ENCODE peak calls at places on chromosomes 12 and 14, in four cellular contexts. J, S, B and P are unnamed samples.

GRCh38 chr12:88339966-88340365 is 197.9 kb downstream of the TMTC3 start:
- DNase-seq in J (no peak), S (no peak), B (no peak), P (no peak)

GRCh38 chr14:45135659-45136314 is at the start of gene FANCM:
- DNase-seq in J (peak; percentile 92), S (peak; percentile 95), B (peak; percentile 95), P (peak; percentile 98)

GRCh38 chr14:103871596-103872480 is 24.5 kb upstream of the PPP1R13B start:
- DNase-seq in J (no peak), S (peak; percentile 63), B (no peak), P (no peak)

GRCh38 chr12:674272-674781 is 11.1 kb upstream of the NINJ2 start:
- DNase-seq in J (no peak), S (peak; percentile 31), B (no peak), P (no peak)

GRCh38 chr14:69945905-69946304 is 66.7 kb downstream of the SMOC1 start:
- DNase-seq in J (no peak), S (no peak), B (no peak), P (no peak)

GRCh38 chr12:749871-750270 is 2.5 kb upstream of the WNK1 start:
- DNase-seq in J (no peak), S (peak; percentile 12), B (no peak), P (no peak)

GRCh38 chr14:65346895-65347294 is 65.6 kb upstream of the FUT8 start:
- DNase-seq in J (no peak), S (peak; percentile 45), B (no peak), P (no peak)

GRCh38 chr12:98533723-98534251 is 18.4 kb downstream of the TMPO start:
- DNase-seq in J (no peak), S (peak; percentile 20), B (peak; percentile 27), P (no peak)

GRCh38 chr12:99261256-99261655 is 386.3 kb upstream of the GARIN6 start:
- DNase-seq in J (no peak), S (no peak), B (no peak), P (no peak)

GRCh38 chr14:67721851-67722250 is 20.2 kb downstream of the RDH12 start:
- DNase-seq in J (no peak), S (no peak), B (no peak), P (no peak)

GRCh38 chr12:52162971-52163370 is 28.8 kb downstream of the KRT80 start:
- DNase-seq in J (no peak), S (no peak), B (no peak), P (no peak)

GRCh38 chr12:52166672-52167071 is 25.1 kb downstream of the KRT80 start:
- DNase-seq in J (no peak), S (no peak), B (no peak), P (no peak)

GRCh38 chr12:52165096-52165855 is 26.5 kb downstream of the KRT80 start:
- DNase-seq in J (no peak), S (no peak), B (no peak), P (no peak)

GRCh38 chr12:52167578-52167977 is 24.2 kb downstream of the KRT80 start:
- DNase-seq in J (no peak), S (no peak), B (no peak), P (no peak)

DNA sequence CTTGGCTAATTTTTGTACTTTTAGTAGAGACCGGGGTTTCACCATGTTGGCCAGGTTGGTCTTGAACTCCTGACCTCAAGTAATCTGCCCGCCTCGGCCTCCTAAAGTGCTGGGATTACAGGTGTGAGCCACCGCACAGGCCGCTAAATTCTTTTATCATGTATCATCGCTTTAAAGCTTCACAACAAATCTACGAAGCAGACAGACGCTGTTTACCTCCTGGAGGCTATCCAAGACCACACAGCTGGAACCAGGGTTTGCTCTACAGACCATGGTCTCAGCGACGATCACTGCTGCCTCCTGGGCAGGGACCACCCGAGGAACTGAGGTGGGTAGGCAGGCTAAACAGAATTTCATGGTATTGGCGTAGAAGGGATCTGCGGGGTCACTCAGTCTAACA is 27.2 kb downstream of the KRT80 start:
- DNase-seq in J (no peak), S (no peak), B (peak; percentile 43), P (peak; percentile 67)
- TF ChIP-seq TCF7L2 in J (no peak), S (no peak), B (no peak), P (peak; percentile 41)

DNA sequence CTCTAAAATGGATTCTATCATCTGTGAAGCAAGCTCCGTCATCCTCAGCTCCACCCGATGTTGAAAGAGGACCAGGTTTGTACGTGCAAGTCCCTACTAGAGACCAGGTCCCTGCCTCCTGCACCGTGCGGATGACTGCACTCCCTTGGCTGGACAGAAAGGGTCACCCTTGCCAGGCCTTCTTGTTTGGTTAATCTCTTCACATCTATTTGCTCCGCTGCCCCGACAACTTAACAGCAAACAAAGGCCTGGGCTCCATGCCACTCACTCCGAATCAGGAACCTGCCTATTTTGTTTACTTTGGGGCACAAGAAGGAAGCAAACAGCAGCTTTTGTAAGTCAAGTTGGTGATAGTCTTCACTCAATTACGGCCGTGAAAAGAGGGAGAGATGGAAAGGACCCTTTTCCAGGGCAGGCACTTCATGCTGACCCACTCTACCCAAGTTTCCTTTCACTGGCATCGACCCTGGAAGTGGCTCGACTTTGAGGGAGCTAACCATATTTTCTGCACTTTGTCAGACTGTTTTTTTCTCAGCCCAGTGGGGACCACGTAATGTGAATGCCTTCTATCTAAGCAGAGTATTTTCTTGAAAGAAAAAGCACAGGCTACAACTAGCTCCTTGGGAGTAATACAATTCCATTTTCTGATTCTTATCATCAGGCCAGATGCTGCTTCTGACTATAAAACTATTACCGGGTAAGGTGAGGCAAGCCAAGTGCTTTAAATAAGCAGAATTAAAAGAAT is 202.6 kb downstream of the FOXN3 start:
- DNase-seq in J (no peak), S (no peak), B (peak; percentile 86), P (no peak)
- TF ChIP-seq TCF7L2 in J (no peak), S (no peak), B (no peak), P (no peak)

GRCh38 chr12:120417917-120418316 is 20.0 kb upstream of the COX6A1 start:
- DNase-seq in J (no peak), S (no peak), B (no peak), P (no peak)

GRCh38 chr12:120413901-120414695 is 23.8 kb upstream of the COX6A1 start:
- DNase-seq in J (no peak), S (no peak), B (no peak), P (no peak)

GRCh38 chr12:120421701-120422100 is 16.2 kb upstream of the COX6A1 start:
- DNase-seq in J (no peak), S (no peak), B (no peak), P (no peak)

GRCh38 chr12:120412421-120412820 is 25.5 kb upstream of the COX6A1 start:
- DNase-seq in J (no peak), S (no peak), B (no peak), P (no peak)

GRCh38 chr12:120416490-120417216 is 21.3 kb upstream of the COX6A1 start:
- DNase-seq in J (no peak), S (no peak), B (no peak), P (no peak)
- TF ChIP-seq TCF7L2 in J (no peak), S (no peak), B (no peak), P (no peak)

GRCh38 chr12:112928978-112929377 is 9.3 kb upstream of the OAS3 start:
- DNase-seq in J (no peak), S (no peak), B (no peak), P (no peak)

GRCh38 chr12:112929715-112930114 is 8.6 kb upstream of the OAS3 start:
- DNase-seq in J (no peak), S (no peak), B (no peak), P (no peak)

GRCh38 chr12:112936264-112936663 is 2.0 kb upstream of the OAS3 start:
- DNase-seq in J (no peak), S (no peak), B (no peak), P (no peak)

GRCh38 chr12:112930350-112930749 is 7.9 kb upstream of the OAS3 start:
- DNase-seq in J (no peak), S (no peak), B (no peak), P (no peak)

GRCh38 chr12:112932485-112933151 is 5.7 kb upstream of the OAS3 start:
- DNase-seq in J (no peak), S (no peak), B (no peak), P (no peak)
- TF ChIP-seq TCF7L2 in J (no peak), S (no peak), B (no peak), P (no peak)

GRCh38 chr12:3042826-3043225 is 34.4 kb upstream of the TSPAN9 start:
- DNase-seq in J (no peak), S (no peak), B (no peak), P (no peak)
- TF ChIP-seq TCF7L2 in J (no peak), S (no peak), B (no peak), P (no peak)

DNA sequence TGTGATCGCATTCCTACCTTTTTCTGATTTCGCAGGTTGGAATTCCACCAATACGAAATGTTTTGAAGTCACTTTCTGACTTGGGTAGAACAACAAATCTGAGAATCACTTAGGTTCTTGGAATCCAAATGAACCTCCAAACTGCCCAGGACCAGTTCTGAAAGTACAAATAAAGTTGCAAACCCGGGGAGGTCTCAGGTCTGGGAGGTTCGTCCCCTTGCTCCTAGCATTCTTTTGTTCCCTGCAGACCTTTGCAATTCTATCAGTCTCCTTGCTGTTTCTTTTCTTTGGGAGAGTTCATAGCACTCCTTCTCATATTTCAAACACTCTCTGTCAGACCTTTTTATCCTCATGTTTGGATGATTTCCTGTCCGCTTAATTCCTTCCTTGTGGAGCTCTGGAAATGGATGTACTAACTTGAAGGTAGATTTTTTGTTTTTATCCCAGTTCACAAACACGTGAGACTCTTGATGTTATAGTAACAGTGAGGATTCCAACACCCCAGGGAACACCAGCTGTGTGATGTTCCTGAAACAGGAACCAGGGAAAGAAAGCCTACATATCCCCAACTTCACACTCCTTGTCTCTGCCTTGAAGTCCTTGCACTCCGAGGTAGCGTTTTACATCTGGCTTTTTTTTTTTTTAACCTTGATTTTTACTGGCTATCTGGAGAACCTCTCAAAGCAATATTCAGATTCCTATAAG is 70.6 kb downstream of the TMEM132C start:
- DNase-seq in J (no peak), S (no peak), B (no peak), P (no peak)
- TF ChIP-seq TCF7L2 in J (no peak), S (no peak), B (no peak), P (no peak)